ENCODE peak calls at places on chromosomes 11 and 22, in five cellular contexts. K, G, C, P and D are unnamed samples.

GRCh38 chr11:96207459-96208449 is 135.2 kb downstream of the MAML2 start:
- DNase-seq in C (no peak), P (peak; percentile 65), K (peak; percentile 41), G (peak; percentile 87), D (no peak)

GRCh38 chr11:73715551-73715950 is 45.3 kb downstream of the RAB6A start:
- DNase-seq in P (no peak), G (no peak), K (no peak), C (no peak), D (no peak)

GRCh38 chr11:46450846-46451470 is 59.4 kb upstream of the CHRM4 start:
- DNase-seq in C (no peak), G (no peak), K (peak; percentile 26), P (no peak), D (no peak)

GRCh38 chr11:17386331-17387084 is 2.0 kb downstream of the KCNJ11 start:
- DNase-seq in C (peak; percentile 87), K (peak; percentile 34), G (no peak), P (peak; percentile 58), D (peak; percentile 55)

GRCh38 chr11:72220696-72221363 is 3.7 kb upstream of the INPPL1 start:
- DNase-seq in G (no peak), K (no peak), C (no peak), P (no peak), D (no peak)

GRCh38 chr11:67441082-67441683 is 2.1 kb downstream of the CORO1B start:
- DNase-seq in G (no peak), P (no peak), C (no peak), K (no peak), D (no peak)

GRCh38 chr11:18749681-18750319 is 23.8 kb upstream of the IGSF22 start:
- DNase-seq in C (no peak), K (peak; percentile 75), G (peak; percentile 48), P (no peak), D (no peak)

GRCh38 chr11:117807482-117808272 is 10.7 kb upstream of the DSCAML1 start:
- DNase-seq in C (no peak), P (peak; percentile 87), G (no peak), K (peak; percentile 51), D (peak; percentile 90)

GRCh38 chr22:45717787-45718186 is 46.2 kb downstream of the ATXN10 start:
- DNase-seq in K (peak; percentile 79), G (peak; percentile 83), P (no peak), C (no peak), D (no peak)

GRCh38 chr11:133065847-133066485 is 466.3 kb downstream of the OPCML start:
- DNase-seq in C (no peak), P (no peak), K (no peak), G (no peak), D (no peak)

GRCh38 chr22:19974935-19975706 is 33.5 kb upstream of the TXNRD2 start:
- DNase-seq in C (no peak), P (no peak), K (no peak), G (peak; percentile 82), D (no peak)

GRCh38 chr22:41197808-41198585 is 7.1 kb upstream of the L3MBTL2 start:
- DNase-seq in C (no peak), P (peak; percentile 77), G (peak; percentile 62), K (no peak), D (peak; percentile 82)

GRCh38 chr11:102347526-102348331 is 715 bp downstream of the BIRC2 start:
- DNase-seq in P (peak; percentile 76), G (no peak), K (peak; percentile 29), C (no peak), D (no peak)

GRCh38 chr11:10908215-10908990 is 50.5 kb upstream of the ZBED5 start:
- DNase-seq in G (peak; percentile 72), K (peak; percentile 93), P (no peak), C (no peak), D (no peak)

GRCh38 chr11:116073854-116074837 is 569.9 kb upstream of the CADM1 start:
- DNase-seq in G (no peak), P (no peak), C (no peak), K (no peak), D (peak; percentile 51)

GRCh38 chr22:44088976-44089570 is 65.0 kb downstream of the PARVB start:
- DNase-seq in K (peak; percentile 22), G (no peak), P (no peak), C (no peak), D (peak; percentile 72)

GRCh38 chr11:37026326-37026725 is 428.3 kb upstream of the RAG2 start:
- DNase-seq in C (no peak), K (no peak), P (no peak), G (no peak), D (no peak)

GRCh38 chr11:32325187-32325586 is 110.2 kb downstream of the WT1 start:
- DNase-seq in G (no peak), P (no peak), K (no peak), C (no peak), D (no peak)

GRCh38 chr11:10272132-10272531 is 21.9 kb downstream of the SBF2 start:
- DNase-seq in C (no peak), K (peak; percentile 53), G (no peak), P (no peak), D (no peak)

GRCh38 chr11:97574976-97575665 is 1185.3 kb downstream of the JRKL start:
- DNase-seq in K (no peak), P (no peak), G (no peak), C (no peak), D (no peak)

GRCh38 chr22:45918455-45919370 is 58.2 kb downstream of the WNT7B start:
- DNase-seq in C (no peak), K (no peak), G (peak; percentile 92), P (no peak), D (peak; percentile 52)

DNA sequence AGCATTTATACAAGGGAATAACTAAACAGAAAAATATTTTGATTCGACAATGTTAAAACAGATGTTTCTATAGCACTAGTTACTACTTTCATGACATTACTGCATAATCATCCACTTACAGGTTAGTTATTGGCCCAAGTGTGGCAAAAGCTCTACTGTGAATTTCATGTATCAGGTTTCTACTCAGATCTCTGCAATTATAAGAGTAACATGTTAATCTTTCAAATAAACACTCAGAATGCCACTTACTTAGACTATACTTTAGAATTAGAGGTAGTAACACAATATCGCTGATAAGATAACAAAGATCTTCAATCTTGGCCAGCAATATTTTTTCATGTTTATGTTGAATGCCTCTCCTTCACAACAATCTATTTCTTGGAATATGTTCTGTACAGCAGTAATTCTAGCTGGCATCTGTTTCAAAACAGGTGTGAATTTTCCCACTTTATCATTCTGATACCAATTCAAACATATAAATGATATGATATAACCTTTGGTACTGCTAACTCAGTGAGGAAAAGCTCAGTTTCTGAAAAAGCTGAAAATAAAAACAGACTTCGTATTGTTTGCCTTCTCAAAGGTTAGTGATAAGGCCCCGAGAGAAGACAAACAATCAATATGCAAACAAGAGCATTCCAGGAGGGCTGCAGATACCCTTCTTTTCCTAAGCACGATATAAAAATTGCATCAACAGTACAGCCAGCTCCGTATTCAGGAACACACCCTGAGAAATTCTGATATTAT is 11.0 kb upstream of the CCDC34 start:
- DNase-seq in K (no peak), P (no peak), G (no peak), C (no peak), D (no peak)
- H3K27ac ChIP-seq in K (no peak overlapping the region), P (no peak overlapping the region), G (no peak overlapping the region), C (no peak overlapping the region), D (no peak overlapping the region)

DNA sequence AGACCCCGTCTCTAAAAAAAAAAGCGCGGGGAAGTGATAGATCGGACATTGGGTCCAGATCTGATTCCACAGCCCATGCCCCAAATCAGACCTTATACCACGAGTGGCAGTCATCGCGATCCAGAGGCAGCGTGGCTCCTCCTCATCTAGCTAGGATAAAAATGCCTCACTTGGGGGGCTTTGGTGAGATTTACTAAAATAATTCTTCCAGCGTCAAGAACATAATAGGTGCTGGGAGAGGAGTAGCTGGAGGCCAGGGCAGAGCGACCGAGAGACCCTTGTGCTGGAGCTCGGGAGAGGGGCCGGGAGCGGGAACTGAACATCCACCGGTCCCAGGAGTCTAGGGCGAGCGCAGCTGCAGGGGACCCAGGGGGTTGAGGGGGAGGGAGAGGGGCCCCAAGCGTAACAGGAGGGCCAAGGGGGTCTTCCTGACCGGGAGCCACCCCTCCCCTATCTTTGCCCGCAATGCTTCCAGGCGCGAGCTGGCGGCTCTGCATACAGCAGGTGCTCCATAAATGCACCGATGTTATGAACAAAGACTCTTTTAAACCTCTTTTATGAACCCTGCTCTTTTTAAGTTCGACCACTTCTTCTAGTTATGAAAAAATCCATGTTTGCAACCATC is 823 bp upstream of the CPT1A start:
- DNase-seq in C (no peak), K (no peak), P (no peak), G (no peak), D (peak; percentile 25)
- H3K4me3 ChIP-seq in C (peak overlapping the region; percentile 95), K (peak overlapping the region; percentile 88), P (peak overlapping the region; percentile 44), G (peak overlapping the region; percentile 56), D (peak overlapping the region; percentile 88)

DNA sequence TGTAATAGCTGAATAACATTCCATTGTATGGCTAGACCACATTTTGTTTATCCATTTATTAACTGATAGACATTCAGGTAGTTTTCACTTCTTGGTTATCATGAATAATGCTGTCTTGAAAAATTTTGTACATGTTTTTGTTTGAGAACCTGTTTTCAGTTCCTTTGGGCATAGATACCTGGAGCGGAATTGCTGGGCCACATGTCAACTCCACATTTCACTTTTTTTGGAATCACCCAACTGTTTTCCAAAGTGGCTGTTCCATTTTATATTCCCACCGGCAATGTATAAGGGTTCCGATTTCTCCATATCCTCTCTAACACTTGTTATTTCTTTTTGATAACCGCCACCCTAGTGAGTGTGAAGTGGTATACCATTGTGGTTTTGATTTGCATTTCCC is 184.3 kb downstream of the LARGE1 start:
- DNase-seq in C (no peak), K (no peak), G (peak; percentile 23), P (no peak), D (no peak)
- H3K4me1 ChIP-seq in C (no peaks in the 10 kb centered on the region), K (no peaks in the 10 kb centered on the region), G (no peaks in the 10 kb centered on the region), P (no peaks in the 10 kb centered on the region), D (no peaks in the 10 kb centered on the region)

GRCh38 chr11:63920126-63920869 is 3.3 kb upstream of the RCOR2 start:
- DNase-seq in P (peak; percentile 95), G (no peak), C (peak; percentile 94), K (no peak), D (peak; percentile 95)
- H3K27ac ChIP-seq in P (peak overlapping the region; percentile 84), G (peak overlapping the region; percentile 55), C (peak overlapping the region; percentile 87), K (no peak overlapping the region), D (peak overlapping the region; percentile 89)

DNA sequence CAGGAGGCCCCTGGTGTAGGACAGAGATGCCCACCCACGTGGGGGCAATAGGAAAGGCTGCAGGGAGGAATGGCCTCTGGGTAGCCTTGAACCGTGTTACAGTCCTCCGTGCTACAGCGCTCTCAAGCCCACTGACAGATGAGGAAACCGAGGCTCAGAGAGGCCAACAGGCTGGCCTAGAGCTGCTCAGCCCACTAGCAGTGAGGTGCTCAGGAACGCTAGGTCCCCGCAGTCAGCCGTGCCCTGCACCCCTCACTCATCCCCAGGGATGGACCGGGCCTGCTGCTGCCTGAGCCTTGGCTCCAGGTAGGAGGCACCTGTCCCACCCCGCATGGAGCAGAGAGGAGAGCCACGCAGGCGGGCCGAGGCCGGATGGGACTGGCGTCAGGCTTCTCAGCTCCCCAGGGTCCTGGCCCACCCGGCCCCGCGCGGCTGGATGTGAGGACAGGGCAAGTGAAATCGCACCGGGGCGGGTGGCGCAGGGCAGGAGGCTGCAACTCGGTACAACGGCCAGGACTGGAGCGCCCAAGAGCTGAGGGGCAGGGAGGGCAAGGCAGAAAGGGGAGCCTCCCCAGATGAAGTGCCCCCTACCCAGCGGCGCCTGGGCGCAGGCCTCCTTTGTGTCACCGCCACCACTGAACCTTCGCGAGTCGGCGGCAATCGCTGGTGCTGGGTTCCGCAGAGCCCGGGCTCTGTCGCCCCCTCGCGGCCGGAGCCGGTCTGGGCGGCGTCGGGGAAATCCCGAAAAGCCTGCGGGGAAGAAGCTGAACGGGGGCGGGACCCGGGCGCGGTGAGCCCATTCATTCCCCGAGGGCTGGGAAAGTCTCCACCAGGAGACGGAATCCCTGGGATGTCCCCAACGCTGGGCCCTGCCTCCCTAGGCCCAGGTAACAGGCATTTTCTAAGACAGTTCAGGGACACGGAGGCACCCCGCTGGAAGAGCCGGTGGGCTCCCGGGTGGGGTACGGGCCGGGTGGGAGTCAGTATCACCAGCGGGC is 8.4 kb upstream of the SLC2A11 start:
- DNase-seq in C (peak; percentile 90), K (peak; percentile 51), P (peak; percentile 88), G (peak; percentile 51), D (peak; percentile 94)
- H3K4me3 ChIP-seq in C (no peak overlapping the region), K (no peak overlapping the region), P (no peak overlapping the region), G (no peak overlapping the region), D (no peak overlapping the region)

GRCh38 chr22:23836692-23837495 is 1.9 kb downstream of the DERL3 start:
- DNase-seq in C (no peak), G (no peak), K (no peak), P (no peak), D (no peak)
- H3K4me1 ChIP-seq in C (peaks cover 47% of the 10 kb centered on the region), G (no peaks in the 10 kb centered on the region), K (peaks cover 2% of the 10 kb centered on the region), P (no peaks in the 10 kb centered on the region), D (peaks cover 6% of the 10 kb centered on the region)